ENCODE peak calls at places on chromosome 15, in four cellular contexts. U is fibroblast of the aortic adventitia, Z is stomach, N is COR-L47. F is an unnamed sample.

GRCh38 chr15:68488966-68489365 is 57.0 kb upstream of the ITGA11 start:
- DNase-seq in U (no peak), Z (no peak), N (no peak), F (no peak)

GRCh38 chr15:70356062-70356860 is 258.5 kb upstream of the TLE3 start:
- DNase-seq in U (no peak), Z (peak; percentile 59), N (no peak), F (no peak)

GRCh38 chr15:71278989-71279756 is 163.9 kb downstream of the THSD4 start:
- DNase-seq in U (peak; percentile 97), Z (peak; percentile 90), N (peak; percentile 87), F (peak; percentile 32)

GRCh38 chr15:33211409-33211808 is 16.9 kb upstream of the FMN1 start:
- DNase-seq in U (no peak), Z (peak; percentile 40), N (peak; percentile 74), F (no peak)

GRCh38 chr15:32030795-32031194 is 480 bp downstream of the CHRNA7 start:
- DNase-seq in U (no peak), Z (no peak), N (no peak), F (peak; percentile 9)

GRCh38 chr15:62254137-62254934 is 89.3 kb upstream of the C2CD4B start:
- DNase-seq in U (peak; percentile 64), Z (peak; percentile 88), N (peak; percentile 61), F (peak; percentile 54)

GRCh38 chr15:69979269-69979668 is 118.4 kb downstream of the TLE3 start:
- DNase-seq in U (no peak), Z (no peak), N (no peak), F (peak; percentile 43)

GRCh38 chr15:23859008-23859407 is 171.9 kb upstream of the NDN start:
- DNase-seq in U (no peak), Z (no peak), N (no peak), F (no peak)

GRCh38 chr15:42845581-42845980 is 75.0 kb downstream of the TTBK2 start:
- DNase-seq in U (no peak), Z (no peak), N (no peak), F (no peak)

GRCh38 chr15:73786518-73786917 is 33.4 kb upstream of the INSYN1 start:
- DNase-seq in U (no peak), Z (no peak), N (no peak), F (no peak)

GRCh38 chr15:66941231-66941711 is 124.1 kb upstream of the SMAD3 start:
- DNase-seq in U (no peak), Z (no peak), N (no peak), F (no peak)

GRCh38 chr15:55709458-55709857 is 33.5 kb downstream of the PRTG start:
- DNase-seq in U (no peak), Z (no peak), N (no peak), F (no peak)

GRCh38 chr15:56913241-56913640 is 5.2 kb upstream of the TCF12 start:
- DNase-seq in U (peak; percentile 27), Z (no peak), N (no peak), F (no peak)

GRCh38 chr15:66006986-66007385 is 137.7 kb downstream of the RAB11A start:
- DNase-seq in U (peak; percentile 7), Z (no peak), N (no peak), F (no peak)

GRCh38 chr15:96225642-96226259 is 104.7 kb upstream of the NR2F2 start:
- DNase-seq in U (no peak), Z (no peak), N (no peak), F (no peak)

GRCh38 chr15:37773111-37773860 is 161.2 kb upstream of the TMCO5A start:
- DNase-seq in U (peak; percentile 77), Z (no peak), N (no peak), F (no peak)

GRCh38 chr15:66565731-66566130 is at the start of gene LCTL:
- DNase-seq in U (peak; percentile 46), Z (no peak), N (no peak), F (no peak)

GRCh38 chr15:61049003-61049402 is 180.1 kb downstream of the RORA start:
- DNase-seq in U (no peak), Z (no peak), N (no peak), F (no peak)

GRCh38 chr15:90603893-90604292 is 74.2 kb downstream of the CRTC3 start:
- DNase-seq in U (peak; percentile 45), Z (peak; percentile 41), N (no peak), F (peak; percentile 59)

GRCh38 chr15:83850015-83850414 is 196.1 kb downstream of the ADAMTSL3 start:
- DNase-seq in U (no peak), Z (no peak), N (no peak), F (no peak)

GRCh38 chr15:74956648-74957300 is at the start of gene RPP25:
- DNase-seq in U (peak; percentile 73), Z (peak; percentile 87), N (peak; percentile 76), F (peak; percentile 76)

GRCh38 chr15:70762469-70763119 is 764 bp downstream of the UACA start:
- DNase-seq in U (peak; percentile 82), Z (peak; percentile 56), N (no peak), F (peak; percentile 27)

GRCh38 chr15:91183630-91184029 is 83.6 kb downstream of the SV2B start:
- DNase-seq in U (no peak), Z (no peak), N (peak; percentile 64), F (no peak)

GRCh38 chr15:77988386-77989301 is 88.9 kb downstream of the TBC1D2B start:
- DNase-seq in U (no peak), Z (no peak), N (no peak), F (no peak)

GRCh38 chr15:51735211-51735610 is 2.2 kb downstream of the LYSMD2 start:
- DNase-seq in U (no peak), Z (no peak), N (peak; percentile 35), F (peak; percentile 57)